ENCODE peak calls at places on chromosomes 16 and 17, in eight cellular contexts. Q, D, T, I, A, C, B and M are unnamed samples.

GRCh38 chr17:4950075-4950756 is 703 bp upstream of the ENO3 start:
- DNase-seq in B (no peak), I (peak), T (peak), Q (peak), A (no peak), D (no peak), C (no peak), M (no peak)

GRCh38 chr17:38591759-38592241 is 14.0 kb downstream of the SRCIN1 start:
- DNase-seq in Q (no peak), C (no peak), B (no peak), T (no peak), I (no peak), A (peak), D (no peak), M (peak)

GRCh38 chr16:86073763-86074493 is 175.0 kb downstream of the IRF8 start:
- DNase-seq in B (no peak), A (no peak), C (no peak), T (no peak), I (peak), D (no peak), Q (peak), M (no peak)

GRCh38 chr17:80071116-80071980 is 30.0 kb upstream of the GAA start:
- DNase-seq in A (no peak), D (no peak), Q (peak), C (peak), I (peak), B (no peak), T (peak), M (no peak)

GRCh38 chr17:83012873-83013778 is 66.3 kb upstream of the METRNL start:
- DNase-seq in T (no peak), Q (no peak), D (peak), I (no peak), B (no peak), A (no peak), C (peak), M (peak)

GRCh38 chr17:2795412-2796163 is 650 bp upstream of the RAP1GAP2 start:
- DNase-seq in T (no peak), C (no peak), A (no peak), D (no peak), B (no peak), I (no peak), Q (no peak), M (no peak)

GRCh38 chr16:80480664-80481063 is 60.1 kb upstream of the DYNLRB2 start:
- DNase-seq in I (no peak), D (no peak), Q (no peak), T (no peak), B (no peak), A (no peak), C (no peak), M (no peak)

GRCh38 chr16:69890114-69890890 is 60.8 kb upstream of the CLEC18A start:
- DNase-seq in C (peak), D (no peak), T (peak), I (peak), A (peak), B (no peak), Q (peak), M (no peak)

GRCh38 chr17:44113382-44113781 is 10.1 kb downstream of the HDAC5 start:
- DNase-seq in D (no peak), B (no peak), C (no peak), T (no peak), Q (no peak), A (no peak), I (no peak), M (no peak)

GRCh38 chr16:67268136-67268579 is 11.2 kb upstream of the PLEKHG4 start:
- DNase-seq in T (no peak), A (no peak), Q (peak), B (no peak), D (peak), C (peak), I (no peak), M (peak)

GRCh38 chr17:71444011-71444574 is 676.7 kb upstream of the SOX9 start:
- DNase-seq in T (no peak), A (no peak), D (no peak), C (no peak), I (no peak), Q (no peak), B (no peak), M (no peak)

GRCh38 chr16:89842471-89843408 is 14.5 kb downstream of the SPIRE2 start:
- DNase-seq in Q (no peak), D (peak), A (peak), B (no peak), T (peak), I (no peak), C (no peak), M (peak)

GRCh38 chr16:2924901-2925820 is 13.4 kb downstream of the FLYWCH1 start:
- DNase-seq in B (no peak), I (no peak), Q (no peak), C (no peak), D (no peak), A (no peak), T (no peak), M (no peak)

GRCh38 chr16:30972872-30973271 is 12.1 kb upstream of the HSD3B7 start:
- DNase-seq in C (no peak), I (no peak), Q (no peak), A (no peak), B (no peak), T (no peak), D (no peak), M (peak)

GRCh38 chr17:62888148-62888547 is 77.9 kb upstream of the TANC2 start:
- DNase-seq in I (no peak), A (no peak), B (no peak), D (no peak), T (no peak), Q (no peak), C (no peak), M (no peak)

GRCh38 chr17:59888145-59888750 is 4.5 kb downstream of the TUBD1 start:
- DNase-seq in Q (peak), C (no peak), A (no peak), I (no peak), T (no peak), B (no peak), D (no peak), M (no peak)

GRCh38 chr16:2979669-2980226 is 498 bp downstream of the PKMYT1 start:
- DNase-seq in A (no peak), I (no peak), Q (no peak), B (no peak), T (no peak), C (no peak), D (no peak), M (no peak)

GRCh38 chr17:50785942-50786570 is 18.7 kb upstream of the ANKRD40CL start:
- DNase-seq in C (peak), D (peak), Q (no peak), I (no peak), A (no peak), B (no peak), T (no peak), M (peak)

GRCh38 chr16:1181715-1182671 is 29.1 kb downstream of the CACNA1H start:
- DNase-seq in D (peak), A (peak), C (peak), I (peak), B (no peak), T (peak), Q (peak), M (peak)

GRCh38 chr16:1183235-1183907 is 30.5 kb downstream of the CACNA1H start:
- DNase-seq in D (peak), C (peak), I (peak), Q (no peak), T (peak), A (no peak), B (no peak), M (no peak)

GRCh38 chr16:1178295-1178910 is 25.5 kb downstream of the CACNA1H start:
- DNase-seq in D (no peak), T (no peak), B (no peak), I (no peak), A (no peak), C (no peak), Q (no peak), M (no peak)

GRCh38 chr16:1184156-1184868 is 31.4 kb downstream of the CACNA1H start:
- DNase-seq in C (no peak), T (no peak), I (peak), A (no peak), Q (no peak), B (no peak), D (no peak), M (no peak)

DNA sequence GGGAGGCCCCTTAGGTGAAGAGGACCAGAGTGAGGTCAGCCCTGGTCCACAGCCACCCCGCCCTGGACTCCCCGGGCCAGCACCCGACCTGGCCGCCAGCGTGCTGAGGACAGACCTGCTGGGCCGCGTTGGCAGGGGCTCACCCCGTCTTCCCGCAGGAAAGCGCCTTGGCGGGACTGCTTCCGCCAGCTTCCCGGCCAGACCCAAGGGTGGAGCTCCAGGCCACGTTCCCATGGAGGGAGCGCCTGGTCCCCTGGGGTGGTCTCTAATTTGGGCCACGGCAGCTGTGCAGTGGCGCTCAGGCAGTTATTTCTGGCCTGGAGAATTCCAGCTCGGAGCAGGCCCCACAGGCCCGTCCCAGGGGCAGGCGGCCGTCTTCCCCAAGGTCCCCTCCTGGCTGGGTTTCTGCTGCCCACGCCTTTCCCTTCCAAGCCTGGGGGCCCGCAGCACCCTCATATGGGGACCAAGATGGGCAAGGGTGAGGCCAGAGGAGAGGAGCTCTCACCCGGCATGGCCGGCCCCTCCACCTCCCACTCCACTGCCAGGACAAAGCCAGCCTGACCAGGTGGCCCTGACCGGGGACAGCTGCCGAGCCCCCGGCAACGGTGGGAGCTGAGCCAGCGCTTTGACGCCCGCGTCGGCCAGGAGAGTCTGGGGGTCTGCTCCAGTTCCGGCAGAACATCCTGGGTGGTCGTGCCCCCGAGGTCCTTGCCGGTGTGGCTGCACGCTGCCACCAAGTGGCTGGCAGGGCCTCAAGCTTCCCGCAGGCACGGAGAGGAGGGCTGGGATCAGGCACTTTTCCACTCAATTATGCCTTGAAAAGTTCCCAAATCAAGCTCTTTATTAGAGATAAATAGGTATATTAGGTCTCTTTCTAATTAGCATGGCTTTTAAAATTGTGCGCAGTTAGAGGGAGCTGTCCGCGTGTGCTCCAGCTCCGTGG is 28.1 kb downstream of the CACNA1H start:
- DNase-seq in D (no peak), T (peak), I (no peak), C (no peak), Q (no peak), B (no peak), A (no peak), M (no peak)
- TF ChIP-seq CTCF in D (peak), T (no peak), I (no peak), C (no peak), Q (no peak), B (no peak), A (peak), M (peak)

GRCh38 chr16:85011846-85012284 is 530 bp upstream of the ZDHHC7 start:
- DNase-seq in D (no peak), Q (no peak), I (no peak), C (no peak), A (no peak), B (no peak), T (no peak), M (no peak)

GRCh38 chr16:85010446-85010930 is 847 bp downstream of the ZDHHC7 start:
- DNase-seq in D (no peak), A (no peak), T (no peak), Q (no peak), B (no peak), C (no peak), I (no peak), M (no peak)

GRCh38 chr16:85008267-85008666 is 3.1 kb downstream of the ZDHHC7 start:
- DNase-seq in I (no peak), Q (no peak), C (no peak), B (no peak), A (no peak), T (no peak), D (no peak), M (no peak)

GRCh38 chr16:85014311-85014710 is 3.0 kb upstream of the ZDHHC7 start:
- DNase-seq in D (no peak), Q (no peak), B (no peak), T (no peak), A (no peak), I (no peak), C (no peak), M (no peak)

DNA sequence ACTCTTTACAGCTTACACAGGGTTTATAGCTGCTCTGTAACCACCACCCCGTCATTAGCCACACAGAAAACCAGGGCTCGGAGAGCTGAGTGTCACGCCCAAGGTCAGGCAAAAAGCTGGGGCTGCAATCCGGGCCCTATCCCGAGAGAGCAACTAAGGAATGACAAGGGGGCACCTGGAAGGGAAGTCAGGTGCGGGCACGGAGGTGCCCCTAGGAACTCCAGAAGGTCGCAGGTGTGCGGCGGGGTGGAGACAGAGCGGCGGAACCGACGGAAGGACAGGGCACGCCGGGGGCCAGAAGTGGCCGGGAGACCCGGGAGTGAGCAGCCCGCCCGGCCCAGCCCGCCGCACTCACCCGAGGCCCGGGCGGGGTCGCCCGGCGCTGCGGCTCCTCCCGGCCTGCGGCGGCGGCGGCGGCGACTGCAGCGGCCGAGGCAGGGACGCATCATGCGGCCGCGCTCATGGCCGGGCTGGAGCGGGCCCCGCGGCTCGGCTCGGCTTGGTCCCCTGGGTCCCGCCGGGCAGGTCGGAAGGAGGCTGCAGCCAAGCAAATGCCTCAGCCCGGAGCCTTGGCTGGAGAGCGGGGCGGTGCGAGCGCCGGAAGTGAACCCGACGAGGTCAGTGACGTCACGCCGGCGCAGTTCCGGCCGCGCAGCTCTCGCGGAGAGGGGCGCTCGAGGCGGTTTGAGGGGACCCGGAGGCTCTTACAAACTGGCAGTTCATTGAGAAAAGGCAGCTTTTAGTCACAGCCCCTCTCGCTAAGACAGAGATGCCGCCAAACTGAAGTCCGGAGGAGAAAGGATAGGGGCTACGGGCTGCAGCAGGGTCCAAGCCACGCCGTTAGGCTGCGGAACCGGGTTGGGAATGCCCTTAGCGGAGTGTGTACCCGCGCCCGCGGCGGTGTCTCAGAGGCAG is at the start of gene ZDHHC7:
- DNase-seq in A (no peak), I (peak), T (peak), Q (peak), B (peak), C (peak), D (peak), M (peak)
- TF ChIP-seq CTCF in A (no peak), I (no peak), T (no peak), Q (no peak), B (peak), C (no peak), D (no peak), M (no peak)

DNA sequence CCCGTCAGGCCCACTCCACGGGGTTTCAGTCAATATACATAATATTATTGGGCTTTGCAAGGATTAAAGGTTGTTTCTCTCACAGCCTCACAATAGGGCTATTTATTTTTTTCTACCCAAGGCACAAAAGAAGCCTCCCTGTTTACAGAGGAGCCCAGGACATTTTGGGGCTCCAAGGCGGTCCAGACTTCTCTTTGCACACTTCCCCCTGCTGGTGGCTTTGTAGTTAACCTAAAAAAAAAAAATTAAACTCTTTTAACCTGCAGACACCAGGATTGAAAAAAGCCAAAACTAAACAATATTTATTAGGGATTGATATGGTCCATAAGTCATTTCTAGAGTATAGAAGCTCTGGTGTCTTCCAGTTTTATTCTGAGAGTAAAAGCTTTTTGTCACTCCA is 169.7 kb upstream of the ZFHX3 start:
- DNase-seq in B (no peak), C (no peak), Q (no peak), I (no peak), A (no peak), D (no peak), T (no peak), M (no peak)
- TF ChIP-seq CTCF in B (no peak), C (no peak), Q (no peak), I (no peak), A (peak), D (peak), T (no peak), M (peak)

DNA sequence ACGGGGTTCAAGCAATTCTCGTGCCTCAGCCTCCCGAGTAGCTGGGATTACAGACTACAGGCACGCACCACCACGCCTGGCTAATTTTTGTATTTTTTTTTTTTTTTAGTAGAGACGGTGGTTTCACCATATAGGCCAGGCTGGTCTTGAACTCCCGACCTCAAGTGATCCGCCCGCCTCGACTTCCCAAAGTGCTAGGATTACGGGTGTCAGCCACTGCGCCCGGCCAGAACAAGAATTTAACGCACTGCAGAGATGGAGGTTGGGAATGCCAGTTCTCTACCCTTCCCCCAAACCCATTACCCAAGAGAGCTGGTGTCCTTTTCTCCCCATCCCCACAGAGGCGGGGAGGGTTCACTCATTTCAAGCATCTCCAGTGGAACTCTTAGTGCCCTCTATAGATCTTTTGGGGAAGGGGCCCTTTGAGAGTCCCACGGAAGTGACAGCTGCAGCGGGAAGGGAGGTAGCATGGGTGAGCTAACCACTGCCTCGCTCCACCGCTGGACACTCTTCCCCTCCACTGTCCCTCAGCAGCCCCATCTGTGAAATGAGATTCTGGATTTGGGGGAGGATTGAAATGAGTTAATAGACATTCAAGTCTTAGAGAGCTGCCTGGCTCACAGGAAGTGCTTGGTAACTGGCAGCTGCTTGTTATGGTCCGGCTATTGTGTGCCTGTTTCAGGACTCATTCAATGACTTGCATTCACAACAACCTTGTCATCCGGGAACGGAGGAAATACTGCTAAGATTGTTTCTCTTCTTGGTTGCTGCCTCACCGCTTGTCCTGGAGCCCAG is 3.5 kb upstream of the UBALD2 start:
- DNase-seq in I (no peak), C (no peak), D (no peak), Q (no peak), A (no peak), B (no peak), T (no peak), M (no peak)
- TF ChIP-seq CTCF in I (no peak), C (no peak), D (no peak), Q (no peak), A (no peak), B (no peak), T (no peak), M (no peak)

GRCh38 chr16:8194795-8195194 is 395.5 kb downstream of the TMEM114 start:
- DNase-seq in D (no peak), B (no peak), I (no peak), T (no peak), A (no peak), C (no peak), Q (no peak), M (no peak)
- TF ChIP-seq CTCF in D (no peak), B (no peak), I (no peak), T (no peak), A (peak), C (no peak), Q (no peak), M (peak)

DNA sequence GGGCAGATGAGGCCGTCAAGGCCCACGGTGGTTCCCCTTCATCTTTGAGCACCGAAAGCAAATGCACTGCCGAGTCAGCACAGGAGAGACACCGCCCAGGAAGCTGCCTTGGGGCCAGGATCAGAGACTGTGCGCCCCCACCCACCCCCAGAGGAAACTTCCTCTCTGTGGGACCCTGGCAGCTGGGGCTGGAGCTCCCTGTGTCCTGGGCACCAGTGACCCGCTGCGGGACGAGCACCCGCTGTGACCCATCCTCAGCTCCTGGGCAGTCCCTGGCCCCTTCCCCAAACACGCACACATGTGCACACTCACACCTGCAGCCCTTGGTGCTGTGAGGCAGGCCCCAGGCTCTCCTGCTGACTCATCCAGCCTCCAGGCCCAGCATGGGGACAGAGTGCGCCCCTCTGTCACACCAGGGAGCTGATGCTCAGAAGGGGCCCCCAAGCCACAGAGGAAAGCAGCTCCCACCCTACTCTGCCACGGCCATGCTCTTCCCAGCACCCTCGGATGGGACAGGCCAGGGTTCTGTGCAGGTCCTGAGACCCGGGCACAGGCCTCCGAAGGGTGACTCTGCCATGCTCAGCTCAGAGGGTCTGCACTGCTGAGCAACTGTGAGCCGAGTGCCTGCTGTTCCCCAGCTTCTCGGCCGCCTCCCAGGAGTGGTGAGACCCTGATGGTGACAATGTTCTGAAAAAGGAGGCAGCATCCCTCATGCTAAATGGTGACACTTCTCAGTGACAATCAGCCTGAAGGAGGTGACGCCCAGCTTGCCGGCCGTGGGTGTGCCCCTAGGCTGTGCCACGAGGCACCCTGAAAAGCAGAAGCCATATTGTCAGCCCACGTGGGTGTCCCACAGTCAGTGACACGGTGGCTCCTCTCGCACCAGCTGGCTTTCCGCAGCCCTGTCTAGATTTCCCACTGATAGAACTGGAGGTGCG is 3.6 kb downstream of the PIEZO1 start:
- DNase-seq in D (no peak), A (no peak), I (peak), C (no peak), T (peak), B (peak), Q (peak), M (no peak)
- TF ChIP-seq CTCF in D (no peak), A (no peak), I (no peak), C (no peak), T (no peak), B (no peak), Q (no peak), M (no peak)

GRCh38 chr17:37406635-37407455 is at the start of the genes ACACA and TADA2A:
- DNase-seq in A (no peak), B (peak), I (peak), C (peak), D (no peak), T (peak), Q (peak), M (peak)
- TF ChIP-seq CTCF in A (no peak), B (no peak), I (peak), C (no peak), D (no peak), T (no peak), Q (no peak), M (no peak)